ENCODE peak calls at places on chromosome 12, in seven cellular contexts. N is GM23338, P is K562, C is PC-3, A is HCT116, D is keratinocyte, L is hepatocyte. Y is an unnamed sample.

GRCh38 chr12:8057839-8058238 is 8.3 kb downstream of the C3AR1 start:
- DNase-seq in A (no peak), P (no peak), C (no peak), N (no peak), D (no peak), L (peak), Y (peak)

GRCh38 chr12:68154768-68155167 is 4.8 kb downstream of the IFNG start:
- DNase-seq in D (no peak), C (no peak), N (no peak), L (no peak), P (no peak), A (no peak), Y (no peak)

GRCh38 chr12:77032406-77032805 is 33.0 kb downstream of the E2F7 start:
- DNase-seq in P (no peak), C (peak), L (no peak), A (no peak), D (peak), N (no peak), Y (peak)

GRCh38 chr12:62720661-62721330 is 214.2 kb downstream of the PPM1H start:
- DNase-seq in N (no peak), P (no peak), C (peak), D (no peak), A (no peak), L (no peak), Y (peak)

GRCh38 chr12:116687888-116688287 is 50.0 kb downstream of the SPRING1 start:
- DNase-seq in C (peak), A (peak), N (peak), L (peak), P (peak), D (no peak), Y (peak)

GRCh38 chr12:108696111-108696995 is 35.0 kb downstream of the CORO1C start:
- DNase-seq in C (peak), A (no peak), N (no peak), P (peak), D (peak), L (peak), Y (peak)

GRCh38 chr12:94173660-94174265 is 25.4 kb downstream of the PLXNC1 start:
- DNase-seq in N (no peak), D (no peak), A (no peak), C (no peak), L (no peak), P (no peak), Y (no peak)

GRCh38 chr12:15336772-15337553 is 14.7 kb downstream of the PTPRO start:
- DNase-seq in L (no peak), D (peak), A (no peak), P (no peak), N (no peak), C (peak), Y (peak)

GRCh38 chr12:84913151-84913550 is 552 bp upstream of the SLC6A15 start:
- DNase-seq in C (no peak), N (peak), L (peak), A (no peak), D (no peak), P (no peak), Y (no peak)

GRCh38 chr12:83473408-83474095 is 786.8 kb downstream of the TMTC2 start:
- DNase-seq in D (no peak), P (no peak), N (no peak), C (no peak), L (peak), A (no peak), Y (peak)

GRCh38 chr12:90679674-90680073 is 275.3 kb downstream of the CCER1 start:
- DNase-seq in D (peak), P (no peak), N (no peak), L (no peak), A (no peak), C (peak), Y (no peak)

GRCh38 chr12:18861287-18861858 is 123.5 kb downstream of the CAPZA3 start:
- DNase-seq in L (peak), C (peak), D (no peak), N (no peak), P (peak), A (peak), Y (peak)

GRCh38 chr12:80763874-80764273 is 47.2 kb downstream of the MYF5 start:
- DNase-seq in D (no peak), A (peak), P (peak), N (peak), C (peak), L (peak), Y (peak)

GRCh38 chr12:76688001-76688400 is 75.9 kb upstream of the ZDHHC17 start:
- DNase-seq in C (peak), L (no peak), D (no peak), A (no peak), N (no peak), P (no peak), Y (peak)

GRCh38 chr12:55705802-55706402 is 1.8 kb downstream of the ITGA7 start:
- DNase-seq in C (no peak), A (no peak), L (no peak), P (peak), D (no peak), N (peak), Y (no peak)

GRCh38 chr12:116282371-116283286 is 5.1 kb upstream of the MED13L start:
- DNase-seq in L (no peak), C (no peak), A (no peak), D (no peak), P (peak), N (peak), Y (no peak)

GRCh38 chr12:126163984-126164383 is 1098.7 kb downstream of the AACS start:
- DNase-seq in P (no peak), A (no peak), D (no peak), C (no peak), N (no peak), L (no peak), Y (no peak)

GRCh38 chr12:128578045-128578444 is 245.7 kb downstream of the SLC15A4 start:
- DNase-seq in A (no peak), D (no peak), P (no peak), C (no peak), L (no peak), N (no peak), Y (no peak)

GRCh38 chr12:6135071-6135470 is 10.6 kb upstream of the VWF start:
- DNase-seq in C (peak), L (no peak), A (no peak), N (no peak), D (no peak), P (no peak), Y (peak)

GRCh38 chr12:3553221-3553620 is 62.2 kb downstream of the PRMT8 start:
- DNase-seq in L (no peak), P (no peak), D (no peak), N (no peak), A (no peak), C (no peak), Y (no peak)

GRCh38 chr12:54039417-54040147 is 6.7 kb downstream of the HOXC5 start:
- DNase-seq in N (no peak), P (no peak), D (no peak), L (no peak), C (no peak), A (no peak), Y (peak)

GRCh38 chr12:87931764-87932163 is 97.4 kb downstream of the C12orf50 start:
- DNase-seq in D (no peak), P (no peak), N (no peak), A (no peak), L (no peak), C (peak), Y (no peak)

GRCh38 chr12:12791756-12792346 is 6.4 kb downstream of the APOLD1 start:
- DNase-seq in P (no peak), N (peak), L (peak), A (no peak), D (no peak), C (no peak), Y (peak)

GRCh38 chr12:9647825-9648700 is 21.4 kb upstream of the CLEC2D start:
- DNase-seq in P (peak), A (no peak), D (no peak), C (peak), L (peak), N (peak), Y (peak)

GRCh38 chr12:93533310-93533709 is 39.2 kb upstream of the SOCS2 start:
- DNase-seq in P (no peak), D (no peak), A (no peak), N (no peak), L (no peak), C (no peak), Y (no peak)

DNA sequence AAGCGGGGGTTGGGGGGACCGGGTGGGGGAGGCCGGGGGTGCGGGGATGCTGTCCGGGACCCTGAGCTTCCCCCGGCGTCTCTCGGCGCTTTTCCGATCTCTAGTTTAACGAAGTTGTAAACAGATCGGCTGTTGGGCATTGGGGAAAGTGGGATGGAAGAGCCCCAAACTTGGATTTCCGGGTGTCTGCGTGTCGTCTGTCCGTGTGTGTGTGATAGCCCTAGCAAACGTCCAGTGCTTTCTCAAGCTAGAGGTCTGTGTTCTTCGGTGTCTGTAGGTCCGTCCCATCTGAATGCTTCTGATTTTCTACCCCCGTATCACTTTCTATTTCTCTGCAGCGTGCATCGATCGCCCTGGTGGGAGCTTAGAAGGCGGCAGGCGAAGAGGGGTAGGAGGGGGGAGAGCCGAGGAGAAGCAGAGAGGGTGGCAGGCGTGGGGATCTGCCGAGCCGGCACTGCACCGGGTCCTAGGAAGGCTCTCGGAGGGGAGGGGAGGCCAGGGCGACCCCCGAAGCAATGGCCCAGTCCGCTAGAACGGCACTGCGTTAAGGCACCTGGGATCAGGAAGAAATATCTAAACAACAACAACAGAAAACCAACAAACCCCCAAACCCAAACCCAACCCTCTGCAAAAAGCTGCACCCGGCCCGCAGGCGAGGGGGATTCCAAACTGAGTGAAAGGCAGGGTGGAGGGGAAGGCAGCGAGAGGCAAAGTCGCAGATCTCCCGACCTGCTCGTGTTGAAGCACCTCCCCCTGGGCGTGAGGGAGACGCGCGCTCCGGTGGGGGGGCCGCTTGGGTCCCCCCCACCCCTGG is 1.0 kb downstream of the KCNA1 start:
- DNase-seq in C (no peak), P (no peak), D (no peak), A (no peak), N (peak), L (no peak), Y (peak)
- H3K4me3 ChIP-seq in C (no peak), P (no peak), D (no peak), A (no peak), N (peak), L (peak), Y (peak)

GRCh38 chr12:52600941-52601481 is at the start of gene KRT72:
- DNase-seq in C (no peak), D (no peak), A (no peak), P (no peak), N (peak), L (no peak), Y (no peak)
- TF ChIP-seq EZH2 in C (no peak), D (peak), A (no peak), P (no peak), N (no peak), L (no peak), Y (no peak)

DNA sequence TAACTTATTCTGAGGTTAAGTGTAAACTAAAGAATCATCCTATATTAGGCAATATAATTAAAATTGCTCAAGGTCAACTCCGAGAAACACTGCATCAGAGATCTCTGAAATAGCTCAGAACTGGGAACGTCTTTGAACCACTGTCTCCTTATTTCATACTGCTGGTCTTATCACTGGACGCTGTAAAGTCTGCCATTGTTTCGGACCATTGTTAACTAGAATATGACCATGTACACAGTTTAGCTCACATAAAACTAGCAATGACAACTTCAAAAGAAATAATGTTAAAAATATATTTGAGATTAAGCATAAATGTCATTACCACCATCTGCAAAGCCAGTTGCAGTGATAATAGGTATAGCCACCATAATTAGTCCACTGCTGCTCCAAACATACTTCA is 2.9 kb downstream of the ABCD2 start:
- DNase-seq in C (no peak), N (no peak), D (no peak), P (no peak), L (no peak), A (no peak), Y (no peak)
- H3K4me3 ChIP-seq in C (no peak), N (no peak), D (no peak), P (no peak), L (no peak), A (no peak), Y (no peak)

GRCh38 chr12:132618683-132619043 is at the start of gene P2RX2:
- DNase-seq in P (no peak), N (peak), L (no peak), A (no peak), D (no peak), C (no peak), Y (no peak)
- TF ChIP-seq EZH2 in P (no peak), N (no peak), L (no peak), A (no peak), D (no peak), C (no peak), Y (no peak)

DNA sequence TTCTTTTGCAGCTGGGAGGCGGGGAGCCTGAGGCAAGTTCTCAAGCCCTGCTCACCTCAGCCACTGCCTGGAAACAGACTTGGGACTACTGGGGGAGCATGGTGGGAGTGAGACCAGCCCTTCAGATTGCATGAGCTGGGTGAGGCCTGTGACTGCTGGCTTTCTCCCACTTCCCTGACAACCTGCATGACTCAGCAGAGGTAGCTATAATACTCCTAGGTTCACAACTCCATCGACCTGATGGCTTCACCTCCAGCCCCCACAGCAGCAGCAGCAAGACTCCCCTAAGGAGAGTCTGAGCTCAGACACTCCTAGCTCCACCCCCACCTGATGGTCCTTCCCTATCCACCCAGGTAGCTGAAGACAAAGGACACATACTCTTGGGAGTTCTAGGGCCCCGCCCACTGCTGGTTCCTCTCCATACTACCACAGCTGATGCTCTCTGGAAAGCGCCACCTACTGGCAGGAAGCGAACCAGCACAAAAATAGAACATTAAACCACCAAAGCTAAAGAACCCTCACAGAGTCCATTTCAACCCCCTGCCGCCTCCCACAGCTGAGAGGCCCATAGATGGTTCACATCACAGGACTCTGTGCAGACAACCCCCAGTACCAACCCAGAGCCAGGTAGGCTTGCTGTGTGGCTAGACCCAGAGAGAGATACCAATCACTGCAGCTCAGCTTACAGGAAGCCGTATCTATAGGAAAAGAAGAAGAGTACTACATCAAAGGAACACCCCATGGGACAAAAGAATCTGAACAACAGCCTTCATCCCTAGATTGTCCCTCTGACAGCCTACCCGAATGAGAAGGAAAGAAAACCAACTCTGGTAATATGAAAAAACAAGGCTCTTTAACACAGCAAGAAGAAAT is 68.7 kb downstream of the RPAP3 start:
- DNase-seq in L (peak), P (peak), C (peak), N (peak), D (peak), A (peak), Y (peak)
- H3K4me3 ChIP-seq in L (no peak), P (no peak), C (no peak), N (no peak), D (no peak), A (no peak), Y (no peak)

DNA sequence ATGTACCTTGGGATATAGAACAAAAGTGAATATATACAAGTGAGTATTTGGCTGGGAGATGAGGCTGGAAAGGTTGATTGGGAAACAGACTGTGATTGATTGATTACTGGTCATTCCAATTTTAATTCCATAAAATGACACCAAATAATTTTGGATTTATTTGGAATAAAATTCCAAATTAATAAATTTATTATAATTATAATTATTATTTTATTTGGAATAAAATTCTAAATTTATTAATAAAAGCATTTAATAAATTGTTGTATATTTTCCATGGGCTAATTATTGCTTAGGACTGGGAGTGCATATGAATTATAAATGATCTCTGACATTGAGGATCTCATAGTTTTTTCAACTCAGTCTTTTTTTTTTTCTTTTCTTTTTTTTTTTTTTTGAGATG is 51.7 kb downstream of the KANSL2 start:
- DNase-seq in L (no peak), C (no peak), D (no peak), A (no peak), P (no peak), N (no peak), Y (no peak)
- TF ChIP-seq EZH2 in L (no peak), C (no peak), D (no peak), A (no peak), P (no peak), N (no peak), Y (no peak)

DNA sequence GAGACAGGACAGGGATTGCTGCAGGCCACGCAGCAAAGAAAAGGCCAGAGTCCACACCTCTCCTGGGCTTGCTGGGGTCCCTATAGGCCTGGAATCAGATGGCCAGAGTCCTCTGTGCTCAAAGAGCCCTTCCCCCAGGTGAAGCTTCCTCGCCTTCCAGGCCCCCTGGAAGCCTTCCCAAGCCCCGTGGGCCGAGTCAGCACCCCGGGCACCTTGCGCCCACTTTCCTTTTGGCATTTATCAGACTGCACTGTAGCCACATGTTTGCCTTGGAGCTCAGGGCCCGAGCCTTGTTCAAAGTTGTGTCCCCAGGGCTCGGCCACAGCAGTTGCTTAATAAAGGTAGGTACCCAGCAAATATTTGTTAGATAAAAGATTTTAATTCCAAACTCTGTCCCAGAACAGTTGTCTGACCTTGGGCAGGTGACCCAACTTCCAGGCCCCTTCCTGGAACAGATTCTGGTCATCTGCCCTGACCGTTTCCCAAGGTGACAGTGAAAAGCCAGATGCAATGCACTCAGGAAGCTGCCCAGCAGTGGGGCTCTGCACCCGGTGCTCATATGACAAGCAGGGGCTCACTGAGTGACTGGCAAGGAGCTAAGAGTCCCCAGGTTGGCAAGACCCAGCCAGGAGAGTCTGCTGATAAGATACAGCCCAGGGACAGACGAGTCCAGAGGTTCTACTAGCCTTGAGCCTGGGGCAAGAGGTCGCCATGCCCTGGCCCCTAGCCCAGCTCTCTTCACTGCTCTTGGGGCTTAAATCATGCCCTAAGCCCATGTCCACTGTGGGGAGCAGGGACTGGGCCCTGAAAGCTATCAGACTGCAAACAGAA is 81.2 kb downstream of the PITPNM2 start:
- DNase-seq in L (peak), A (no peak), N (no peak), P (no peak), C (no peak), D (no peak), Y (no peak)
- H3K4me3 ChIP-seq in L (no peak), A (no peak), N (no peak), P (no peak), C (no peak), D (no peak), Y (no peak)

GRCh38 chr12:52790427-52791270 is 5.3 kb downstream of the KRT3 start:
- DNase-seq in L (no peak), A (no peak), C (no peak), P (no peak), D (no peak), N (no peak), Y (no peak)
- TF ChIP-seq EZH2 in L (no peak), A (no peak), C (no peak), P (no peak), D (no peak), N (no peak), Y (no peak)

DNA sequence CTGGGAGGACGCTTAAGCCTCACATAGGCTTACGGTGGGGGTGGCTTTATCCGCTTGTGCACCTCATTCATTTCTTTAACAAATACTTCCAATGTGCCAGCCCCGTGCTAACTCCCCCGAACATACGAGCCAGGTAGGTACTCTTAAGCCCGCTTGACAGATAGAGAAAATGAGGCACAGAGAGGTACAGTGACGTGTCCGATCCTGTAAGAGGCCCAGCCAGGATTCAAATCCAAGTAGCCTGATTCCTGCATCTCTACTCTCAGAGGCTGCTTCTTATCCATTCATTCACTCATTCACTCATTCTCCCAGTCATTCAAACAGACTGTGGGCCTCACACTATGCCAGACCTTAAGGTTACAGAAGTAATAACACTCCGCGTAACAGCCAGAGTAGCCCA is 477 bp downstream of the OAS3 start:
- DNase-seq in N (no peak), D (no peak), C (peak), A (no peak), P (no peak), L (no peak), Y (peak)
- H3K4me3 ChIP-seq in N (peak), D (peak), C (peak), A (peak), P (peak), L (peak), Y (peak)

Y was measured in GM23248.